ENCODE peak calls at places on chromosomes 13 and 19, in five cellular contexts. C is K562, Y is H1, F is GM12878, U is HepG2. M is an unnamed sample.
A peak's percentile ranks its signal among the peaks of the same experiment; 100 is the strongest.

GRCh38 chr13:85363504-85363903 is 435.7 kb downstream of the SLITRK6 start:
- DNase-seq in U (no peak), C (no peak), Y (no peak), F (no peak), M (no peak)

GRCh38 chr19:1590641-1591397 is 1.8 kb downstream of the MBD3 start:
- DNase-seq in F (no peak), U (peak; percentile 49), C (no peak), Y (no peak), M (peak; percentile 43)

GRCh38 chr19:58361900-58362271 is 665 bp downstream of the ZNF497 start:
- DNase-seq in C (peak; percentile 65), Y (no peak), F (no peak), U (peak; percentile 49), M (no peak)

GRCh38 chr13:113576597-113576996 is 8.0 kb upstream of the TFDP1 start:
- DNase-seq in U (no peak), Y (no peak), C (no peak), F (no peak), M (no peak)

GRCh38 chr19:16594681-16595091 is 22.5 kb upstream of the SLC35E1 start:
- DNase-seq in C (no peak), Y (no peak), U (no peak), F (no peak), M (no peak)

GRCh38 chr19:55372316-55373081 is 2.2 kb upstream of the IL11 start:
- DNase-seq in Y (no peak), U (peak; percentile 26), F (no peak), C (no peak), M (no peak)

GRCh38 chr13:28499579-28499978 is 4.7 kb upstream of the FLT1 start:
- DNase-seq in U (no peak), Y (no peak), F (no peak), C (no peak), M (no peak)

GRCh38 chr19:9939301-9939913 is 3.1 kb upstream of the OLFM2 start:
- DNase-seq in C (no peak), Y (no peak), U (no peak), F (no peak), M (no peak)

GRCh38 chr19:51359294-51359693 is 6.9 kb downstream of the ETFB start:
- DNase-seq in C (no peak), Y (no peak), F (no peak), U (no peak), M (no peak)

GRCh38 chr13:26867451-26868067 is 107.0 kb upstream of the GPR12 start:
- DNase-seq in Y (no peak), C (peak; percentile 26), U (no peak), F (no peak), M (peak; percentile 36)
- TF ChIP-seq ATF2 in Y (no peak), C (no peak), U (no peak), F (no peak), M (no peak)

GRCh38 chr13:41554626-41555386 is 97.5 kb downstream of the RGCC start:
- DNase-seq in Y (no peak), C (no peak), F (peak; percentile 48), U (no peak), M (no peak)
- TF ChIP-seq USF2 in Y (no peak), C (no peak), F (no peak), U (no peak), M (no peak)

GRCh38 chr13:51632643-51633357 is 48.5 kb downstream of the WDFY2 start:
- DNase-seq in C (no peak), U (peak; percentile 77), F (no peak), Y (no peak), M (peak; percentile 36)
- TF ChIP-seq ATF2 in C (no peak), U (no peak), F (no peak), Y (no peak), M (no peak)

GRCh38 chr13:102869948-102870676 is 24.3 kb downstream of the ERCC5 start:
- DNase-seq in C (no peak), Y (no peak), U (no peak), F (no peak), M (no peak)

GRCh38 chr13:102872531-102872930 is 26.7 kb downstream of the ERCC5 start:
- DNase-seq in C (no peak), U (no peak), F (no peak), Y (no peak), M (no peak)

GRCh38 chr13:102873653-102874052 is 27.8 kb downstream of the ERCC5 start:
- DNase-seq in C (no peak), Y (no peak), F (no peak), U (no peak), M (no peak)

GRCh38 chr13:102870677-102871415 is 25.0 kb downstream of the ERCC5 start:
- DNase-seq in F (no peak), U (peak; percentile 39), C (peak; percentile 42), Y (peak; percentile 33), M (peak; percentile 62)

GRCh38 chr13:102872131-102872530 is 26.3 kb downstream of the ERCC5 start:
- DNase-seq in U (no peak), F (no peak), C (no peak), Y (no peak), M (no peak)
- TF ChIP-seq USF2 in U (no peak), F (no peak), C (no peak), Y (no peak), M (no peak)

GRCh38 chr13:79589605-79590511 is 108.9 kb downstream of the NDFIP2 start:
- DNase-seq in C (no peak), U (no peak), F (no peak), Y (no peak), M (no peak)
- TF ChIP-seq ATF2 in C (no peak), U (no peak), F (no peak), Y (no peak), M (no peak)

DNA sequence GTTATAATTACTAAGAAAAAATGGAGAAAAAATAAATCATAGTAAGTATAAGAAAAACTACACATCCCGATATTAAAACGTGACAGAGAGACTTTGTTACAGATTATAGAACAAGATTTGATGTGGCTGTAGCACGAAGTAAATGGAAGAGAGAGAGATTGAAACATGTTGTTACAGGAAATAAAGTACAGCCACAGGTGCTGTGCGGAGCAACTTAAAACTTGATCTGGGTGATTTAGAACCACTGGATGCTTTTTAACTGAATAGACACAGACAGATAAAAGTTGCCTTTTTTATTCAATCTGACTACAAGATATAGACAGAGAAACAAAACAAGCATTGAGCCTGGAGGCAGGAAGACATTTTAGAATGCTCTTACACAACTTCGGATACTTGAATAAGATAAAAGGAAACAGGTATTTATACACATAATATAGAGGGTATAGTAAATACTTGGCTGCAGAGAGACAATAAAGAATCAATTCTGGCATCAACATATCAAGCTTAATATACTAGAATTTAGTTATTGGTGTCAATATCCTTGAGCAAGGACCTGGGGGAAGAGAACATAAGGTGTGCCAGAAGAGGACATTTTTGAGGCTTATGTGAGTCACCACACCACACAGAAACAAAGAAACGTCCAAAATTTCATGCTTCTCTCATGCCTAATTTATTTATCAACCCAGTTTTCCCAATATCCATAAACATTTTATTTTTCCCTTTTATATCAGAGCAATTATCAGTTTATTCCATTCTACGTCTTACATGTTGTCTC is 548.5 kb downstream of the SLITRK1 start:
- DNase-seq in Y (no peak), C (no peak), U (no peak), F (no peak), M (no peak)
- TF ChIP-seq USF2 in Y (no peak), C (no peak), U (no peak), F (no peak), M (no peak)

DNA sequence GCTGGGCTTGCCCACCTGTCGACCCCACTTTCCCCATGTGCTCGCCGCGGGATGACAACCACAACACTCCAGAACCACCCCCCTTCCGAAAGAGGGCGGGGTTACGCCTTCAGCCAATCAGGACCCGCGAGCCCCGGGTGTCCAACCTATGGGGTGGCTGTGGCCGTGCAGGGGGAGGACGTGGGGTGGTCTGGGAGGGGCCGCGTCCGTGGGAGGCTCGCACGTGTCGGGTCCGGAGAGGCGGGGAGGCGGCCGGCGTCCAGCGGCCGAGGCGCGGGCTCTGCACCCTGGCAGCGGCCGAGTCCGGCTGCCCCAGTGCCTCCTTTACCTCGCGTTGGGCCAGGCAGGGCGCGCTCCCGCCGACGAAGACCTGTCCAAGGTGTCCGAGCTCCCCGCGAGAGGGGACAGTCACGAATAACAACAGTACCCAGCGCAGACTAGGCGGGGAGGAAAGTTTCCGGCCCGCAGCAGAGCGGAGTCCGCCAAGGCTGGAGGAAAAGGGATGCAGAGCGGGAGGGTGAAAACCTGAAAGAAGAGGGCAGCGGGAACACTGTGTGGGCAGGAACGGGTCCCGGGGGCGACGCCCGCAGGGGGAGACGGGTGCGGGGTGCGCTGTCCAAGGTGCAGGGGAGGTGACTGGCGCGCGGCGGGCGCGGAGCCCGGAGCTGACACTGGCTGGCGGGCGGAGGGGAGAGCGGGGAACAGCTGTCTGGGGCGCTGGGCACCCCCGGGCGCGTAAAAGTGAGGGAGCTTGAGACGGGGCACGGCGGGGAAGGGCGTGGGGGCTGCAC is 896 bp downstream of the ENOX1 start:
- DNase-seq in U (no peak), Y (no peak), C (peak; percentile 6), F (no peak), M (peak; percentile 72)
- TF ChIP-seq ATF2 in U (no peak), Y (no peak), C (no peak), F (no peak), M (no peak)